ENCODE peak calls at places on chromosome 21, in six cellular contexts. K is ACHN, Y is tibial nerve, E is HTR-8/SVneo, D is islet precursor cell, L is hypothalamus. A is an unnamed sample.

GRCh38 chr21:32455548-32455947 is 43.0 kb downstream of the EVA1C start:
- DNase-seq in K (no peak), Y (no peak), E (no peak), D (no peak), L (no peak), A (no peak)

GRCh38 chr21:26351661-26352060 is 181.1 kb upstream of the APP start:
- DNase-seq in K (no peak), Y (no peak), E (no peak), D (no peak), L (no peak), A (no peak)

GRCh38 chr21:17105972-17106371 is 406.9 kb upstream of the CXADR start:
- DNase-seq in K (no peak), Y (no peak), E (no peak), D (no peak), L (no peak), A (no peak)

GRCh38 chr21:38321568-38321967 is 64.8 kb downstream of the KCNJ15 start:
- DNase-seq in K (no peak), Y (no peak), E (no peak), D (no peak), L (no peak), A (peak)

GRCh38 chr21:34894401-34894800 is 154.7 kb downstream of the RUNX1 start:
- DNase-seq in K (no peak), Y (no peak), E (no peak), D (no peak), L (no peak), A (no peak)

GRCh38 chr21:45593162-45594022 is 50.1 kb upstream of the PCBP3 start:
- DNase-seq in K (no peak), Y (no peak), E (no peak), D (peak), L (no peak), A (no peak)

GRCh38 chr21:41112740-41113692 is 54.9 kb upstream of the BACE2 start:
- DNase-seq in K (peak), Y (no peak), E (peak), D (peak), L (no peak), A (no peak)

GRCh38 chr21:33395866-33396265 is 7.3 kb upstream of the IFNGR2 start:
- DNase-seq in K (peak), Y (no peak), E (peak), D (no peak), L (no peak), A (no peak)

GRCh38 chr21:36654796-36655325 is 44.1 kb upstream of the SIM2 start:
- DNase-seq in K (no peak), Y (no peak), E (no peak), D (no peak), L (no peak), A (no peak)

GRCh38 chr21:31352841-31353240 is 8.8 kb upstream of the TIAM1 start:
- DNase-seq in K (no peak), Y (no peak), E (no peak), D (peak), L (no peak), A (no peak)

GRCh38 chr21:16117851-16118592 is 388.2 kb downstream of the USP25 start:
- DNase-seq in K (no peak), Y (no peak), E (no peak), D (no peak), L (no peak), A (no peak)

GRCh38 chr21:29148535-29148934 is 18.1 kb downstream of the MAP3K7CL start:
- DNase-seq in K (peak), Y (no peak), E (no peak), D (no peak), L (no peak), A (no peak)

GRCh38 chr21:38474124-38474523 is 24.2 kb downstream of the ERG start:
- DNase-seq in K (no peak), Y (no peak), E (no peak), D (no peak), L (no peak), A (no peak)

GRCh38 chr21:32544697-32545096 is 40.6 kb downstream of the TCP10L start:
- DNase-seq in K (no peak), Y (no peak), E (no peak), D (no peak), L (no peak), A (no peak)

GRCh38 chr21:36163780-36164426 is 7.3 kb downstream of the DOP1B start:
- DNase-seq in K (no peak), Y (no peak), E (no peak), D (no peak), L (no peak), A (no peak)

GRCh38 chr21:41133896-41134522 is 34.0 kb upstream of the BACE2 start:
- DNase-seq in K (peak), Y (peak), E (peak), D (no peak), L (no peak), A (peak)

GRCh38 chr21:41121785-41122415 is 46.1 kb upstream of the BACE2 start:
- DNase-seq in K (peak), Y (peak), E (peak), D (peak), L (peak), A (peak)

GRCh38 chr21:33374080-33374873 is 28.9 kb upstream of the IFNGR2 start:
- DNase-seq in K (peak), Y (peak), E (no peak), D (no peak), L (no peak), A (no peak)

GRCh38 chr21:46191686-46192575 is 7.7 kb upstream of the SPATC1L start:
- DNase-seq in K (no peak), Y (no peak), E (no peak), D (peak), L (no peak), A (no peak)

GRCh38 chr21:44836666-44837471 is 19.0 kb upstream of the SUMO3 start:
- DNase-seq in K (no peak), Y (no peak), E (peak), D (peak), L (no peak), A (no peak)

GRCh38 chr21:7947422-7947821 is 2574.0 kb upstream of the TPTE start:
- DNase-seq in K (no peak), Y (no peak), E (no peak), D (no peak), L (no peak), A (no peak)

GRCh38 chr21:37878946-37879660 is 37.2 kb downstream of the KCNJ6 start:
- DNase-seq in K (peak), Y (no peak), E (peak), D (no peak), L (no peak), A (peak)

GRCh38 chr21:36134820-36135390 is at the start of gene CBR3:
- DNase-seq in K (peak), Y (peak), E (peak), D (peak), L (no peak), A (peak)

GRCh38 chr21:42315296-42315891 is at the start of gene TFF3:
- DNase-seq in K (no peak), Y (no peak), E (no peak), D (peak), L (no peak), A (peak)

GRCh38 chr21:29490016-29490415 is 191.3 kb downstream of the BACH1 start:
- DNase-seq in K (no peak), Y (no peak), E (no peak), D (no peak), L (no peak), A (peak)

GRCh38 chr21:35368326-35368725 is 319.2 kb upstream of the RUNX1 start:
- DNase-seq in K (no peak), Y (no peak), E (no peak), D (no peak), L (no peak), A (no peak)

GRCh38 chr21:29181799-29182470 is 51.5 kb downstream of the MAP3K7CL start:
- DNase-seq in K (peak), Y (no peak), E (peak), D (no peak), L (no peak), A (peak)

GRCh38 chr21:41459884-41460534 is 34.0 kb downstream of the MX1 start:
- DNase-seq in K (no peak), Y (no peak), E (no peak), D (no peak), L (no peak), A (no peak)

GRCh38 chr21:15221799-15222386 is 157.1 kb upstream of the NRIP1 start:
- DNase-seq in K (no peak), Y (no peak), E (peak), D (peak), L (no peak), A (no peak)

GRCh38 chr21:42829954-42830353 is 49.4 kb downstream of the WDR4 start:
- DNase-seq in K (no peak), Y (no peak), E (no peak), D (no peak), L (no peak), A (no peak)

GRCh38 chr21:31911138-31911907 is 38.5 kb downstream of the HUNK start:
- DNase-seq in K (no peak), Y (no peak), E (peak), D (peak), L (no peak), A (peak)

GRCh38 chr21:45972716-45973474 is 8.7 kb upstream of the COL6A1 start:
- DNase-seq in K (no peak), Y (peak), E (no peak), D (peak), L (no peak), A (peak)

GRCh38 chr21:26064506-26064905 is 106.1 kb downstream of the APP start:
- DNase-seq in K (no peak), Y (no peak), E (no peak), D (peak), L (no peak), A (no peak)